ENCODE peak calls at places on chromosomes 5 and 9, in nine cellular contexts. One of them, this sample, is unnamed.

GRCh38 chr9:126384926-126385325 is 58.3 kb downstream of the MVB12B start:
- DNase-seq in anterior cingulate cortex: no peak
- DNase-seq in GM12878: no peak
- DNase-seq in aorta: no peak
- DNase-seq in A172: no peak
- DNase-seq in fibroblast of mammary gland: no peak
- DNase-seq in RPMI7951: no peak
- DNase-seq in EL: no peak
- DNase-seq in foreskin fibroblast: no peak
- DNase-seq in this sample: no peak

GRCh38 chr5:120122711-120123110 is 341.4 kb upstream of the PRR16 start:
- DNase-seq in foreskin fibroblast: no peak
- DNase-seq in A172: no peak
- DNase-seq in GM12878: no peak
- DNase-seq in RPMI7951: no peak
- DNase-seq in aorta: no peak
- DNase-seq in EL: no peak
- DNase-seq in fibroblast of mammary gland: peak
- DNase-seq in anterior cingulate cortex: no peak
- DNase-seq in this sample: no peak

GRCh38 chr5:147578228-147579024 is 68.6 kb upstream of the DPYSL3 start:
- DNase-seq in aorta: no peak
- DNase-seq in EL: peak
- DNase-seq in GM12878: no peak
- DNase-seq in A172: peak
- DNase-seq in RPMI7951: peak
- DNase-seq in foreskin fibroblast: peak
- DNase-seq in anterior cingulate cortex: no peak
- DNase-seq in fibroblast of mammary gland: peak
- DNase-seq in this sample: no peak

GRCh38 chr5:83608122-83608521 is 112.5 kb downstream of the HAPLN1 start:
- DNase-seq in EL: peak
- DNase-seq in RPMI7951: peak
- DNase-seq in GM12878: no peak
- DNase-seq in foreskin fibroblast: peak
- DNase-seq in fibroblast of mammary gland: peak
- DNase-seq in anterior cingulate cortex: peak
- DNase-seq in A172: peak
- DNase-seq in aorta: no peak
- DNase-seq in this sample: no peak

GRCh38 chr5:131814990-131815389 is 18.2 kb upstream of the FNIP1 start:
- DNase-seq in fibroblast of mammary gland: peak
- DNase-seq in foreskin fibroblast: peak
- DNase-seq in aorta: no peak
- DNase-seq in anterior cingulate cortex: no peak
- DNase-seq in RPMI7951: peak
- DNase-seq in EL: peak
- DNase-seq in A172: peak
- DNase-seq in GM12878: no peak
- DNase-seq in this sample: no peak

GRCh38 chr9:132381966-132382541 is 24.6 kb downstream of the TTF1 start:
- DNase-seq in RPMI7951: no peak
- DNase-seq in aorta: peak
- DNase-seq in fibroblast of mammary gland: no peak
- DNase-seq in EL: no peak
- DNase-seq in anterior cingulate cortex: no peak
- DNase-seq in A172: no peak
- DNase-seq in foreskin fibroblast: no peak
- DNase-seq in GM12878: peak
- DNase-seq in this sample: no peak

GRCh38 chr9:137176302-137177182 is 4.7 kb upstream of the TMEM210 start:
- DNase-seq in aorta: no peak
- DNase-seq in A172: no peak
- DNase-seq in fibroblast of mammary gland: peak
- DNase-seq in anterior cingulate cortex: no peak
- DNase-seq in GM12878: no peak
- DNase-seq in EL: no peak
- DNase-seq in RPMI7951: peak
- DNase-seq in foreskin fibroblast: peak
- DNase-seq in this sample: no peak

GRCh38 chr9:138073408-138073807 is 195.8 kb downstream of the CACNA1B start:
- DNase-seq in RPMI7951: no peak
- DNase-seq in EL: no peak
- DNase-seq in fibroblast of mammary gland: no peak
- DNase-seq in foreskin fibroblast: no peak
- DNase-seq in GM12878: no peak
- DNase-seq in aorta: peak
- DNase-seq in anterior cingulate cortex: no peak
- DNase-seq in A172: no peak
- DNase-seq in this sample: no peak

GRCh38 chr5:149575131-149575530 is 6.2 kb upstream of the ARHGEF37 start:
- DNase-seq in A172: no peak
- DNase-seq in foreskin fibroblast: no peak
- DNase-seq in fibroblast of mammary gland: no peak
- DNase-seq in aorta: no peak
- DNase-seq in RPMI7951: no peak
- DNase-seq in anterior cingulate cortex: no peak
- DNase-seq in EL: no peak
- DNase-seq in GM12878: no peak
- DNase-seq in this sample: no peak

GRCh38 chr5:95555553-95555952 is 652 bp downstream of the ARSK start:
- DNase-seq in anterior cingulate cortex: no peak
- DNase-seq in EL: no peak
- DNase-seq in aorta: no peak
- DNase-seq in GM12878: no peak
- DNase-seq in foreskin fibroblast: no peak
- DNase-seq in fibroblast of mammary gland: no peak
- DNase-seq in RPMI7951: no peak
- DNase-seq in A172: no peak
- DNase-seq in this sample: no peak

GRCh38 chr9:14320272-14321245 is 6.6 kb upstream of the NFIB start:
- DNase-seq in RPMI7951: peak
- DNase-seq in GM12878: no peak
- DNase-seq in fibroblast of mammary gland: peak
- DNase-seq in EL: peak
- DNase-seq in aorta: no peak
- DNase-seq in A172: peak
- DNase-seq in anterior cingulate cortex: no peak
- DNase-seq in foreskin fibroblast: peak
- DNase-seq in this sample: no peak

GRCh38 chr5:96254980-96255681 is 177.9 kb downstream of the PCSK1 start:
- DNase-seq in foreskin fibroblast: peak
- DNase-seq in A172: peak
- DNase-seq in anterior cingulate cortex: no peak
- DNase-seq in aorta: no peak
- DNase-seq in GM12878: no peak
- DNase-seq in RPMI7951: peak
- DNase-seq in fibroblast of mammary gland: peak
- DNase-seq in EL: peak
- DNase-seq in this sample: no peak

GRCh38 chr9:91119147-91119546 is 242.6 kb downstream of the AUH start:
- DNase-seq in anterior cingulate cortex: no peak
- DNase-seq in aorta: no peak
- DNase-seq in EL: peak
- DNase-seq in RPMI7951: peak
- DNase-seq in fibroblast of mammary gland: peak
- DNase-seq in GM12878: no peak
- DNase-seq in foreskin fibroblast: peak
- DNase-seq in A172: peak
- DNase-seq in this sample: no peak

GRCh38 chr9:27475057-27475456 is 49.0 kb upstream of the IFNK start:
- DNase-seq in RPMI7951: no peak
- DNase-seq in aorta: no peak
- DNase-seq in GM12878: no peak
- DNase-seq in A172: no peak
- DNase-seq in foreskin fibroblast: no peak
- DNase-seq in fibroblast of mammary gland: no peak
- DNase-seq in EL: no peak
- DNase-seq in anterior cingulate cortex: no peak
- DNase-seq in this sample: no peak

GRCh38 chr5:173671121-173671949 is 54.9 kb upstream of the BOD1 start:
- DNase-seq in A172: no peak
- DNase-seq in fibroblast of mammary gland: peak
- DNase-seq in RPMI7951: peak
- DNase-seq in aorta: peak
- DNase-seq in EL: peak
- DNase-seq in anterior cingulate cortex: peak
- DNase-seq in foreskin fibroblast: peak
- DNase-seq in GM12878: no peak
- DNase-seq in this sample: no peak

GRCh38 chr9:9498147-9498546 is 1114.7 kb downstream of the PTPRD start:
- DNase-seq in fibroblast of mammary gland: no peak
- DNase-seq in anterior cingulate cortex: no peak
- DNase-seq in A172: no peak
- DNase-seq in GM12878: no peak
- DNase-seq in RPMI7951: no peak
- DNase-seq in EL: no peak
- DNase-seq in aorta: no peak
- DNase-seq in foreskin fibroblast: no peak
- DNase-seq in this sample: no peak

GRCh38 chr9:72947987-72948465 is 4.8 kb downstream of the ALDH1A1 start:
- DNase-seq in foreskin fibroblast: no peak
- DNase-seq in EL: no peak
- DNase-seq in anterior cingulate cortex: no peak
- DNase-seq in A172: no peak
- DNase-seq in aorta: no peak
- DNase-seq in RPMI7951: no peak
- DNase-seq in fibroblast of mammary gland: no peak
- DNase-seq in GM12878: no peak
- DNase-seq in this sample: no peak

GRCh38 chr9:32385135-32385884 is 867 bp downstream of the ACO1 start:
- DNase-seq in aorta: no peak
- DNase-seq in foreskin fibroblast: peak
- DNase-seq in fibroblast of mammary gland: peak
- DNase-seq in GM12878: no peak
- DNase-seq in RPMI7951: no peak
- DNase-seq in A172: no peak
- DNase-seq in anterior cingulate cortex: no peak
- DNase-seq in EL: no peak
- DNase-seq in this sample: no peak

GRCh38 chr9:7289773-7290172 is 509.8 kb downstream of the DMAC1 start:
- DNase-seq in RPMI7951: no peak
- DNase-seq in fibroblast of mammary gland: no peak
- DNase-seq in A172: no peak
- DNase-seq in aorta: no peak
- DNase-seq in EL: no peak
- DNase-seq in foreskin fibroblast: no peak
- DNase-seq in anterior cingulate cortex: no peak
- DNase-seq in GM12878: no peak
- DNase-seq in this sample: no peak

GRCh38 chr9:17018001-17018491 is 116.8 kb upstream of the CNTLN start:
- DNase-seq in EL: peak
- DNase-seq in A172: no peak
- DNase-seq in foreskin fibroblast: peak
- DNase-seq in anterior cingulate cortex: peak
- DNase-seq in GM12878: no peak
- DNase-seq in fibroblast of mammary gland: peak
- DNase-seq in RPMI7951: peak
- DNase-seq in aorta: peak
- DNase-seq in this sample: peak

GRCh38 chr9:137221477-137222111 is 446 bp downstream of the RNF208 start:
- DNase-seq in foreskin fibroblast: no peak
- DNase-seq in GM12878: no peak
- DNase-seq in anterior cingulate cortex: no peak
- DNase-seq in fibroblast of mammary gland: no peak
- DNase-seq in RPMI7951: no peak
- DNase-seq in EL: no peak
- DNase-seq in aorta: no peak
- DNase-seq in A172: no peak
- DNase-seq in this sample: no peak

GRCh38 chr5:176837707-176838115 is 27.4 kb downstream of the UNC5A start:
- DNase-seq in A172: peak
- DNase-seq in aorta: peak
- DNase-seq in GM12878: no peak
- DNase-seq in anterior cingulate cortex: peak
- DNase-seq in EL: peak
- DNase-seq in fibroblast of mammary gland: peak
- DNase-seq in RPMI7951: peak
- DNase-seq in foreskin fibroblast: peak
- DNase-seq in this sample: peak

GRCh38 chr5:40623480-40624420 is 56.0 kb upstream of the PTGER4 start:
- DNase-seq in foreskin fibroblast: no peak
- DNase-seq in fibroblast of mammary gland: no peak
- DNase-seq in aorta: no peak
- DNase-seq in A172: no peak
- DNase-seq in RPMI7951: no peak
- DNase-seq in EL: no peak
- DNase-seq in GM12878: no peak
- DNase-seq in anterior cingulate cortex: no peak
- DNase-seq in this sample: no peak

GRCh38 chr5:50365615-50366251 is 75.4 kb downstream of the EMB start:
- DNase-seq in foreskin fibroblast: no peak
- DNase-seq in RPMI7951: no peak
- DNase-seq in A172: no peak
- DNase-seq in fibroblast of mammary gland: no peak
- DNase-seq in GM12878: no peak
- DNase-seq in anterior cingulate cortex: no peak
- DNase-seq in EL: no peak
- DNase-seq in aorta: no peak
- DNase-seq in this sample: no peak

GRCh38 chr5:177527595-177527994 is 10.8 kb upstream of the DDX41 start:
- DNase-seq in A172: no peak
- DNase-seq in GM12878: no peak
- DNase-seq in fibroblast of mammary gland: no peak
- DNase-seq in EL: no peak
- DNase-seq in RPMI7951: no peak
- DNase-seq in anterior cingulate cortex: no peak
- DNase-seq in foreskin fibroblast: no peak
- DNase-seq in aorta: peak
- DNase-seq in this sample: no peak

GRCh38 chr5:10863763-10864383 is 102.8 kb upstream of the DAP start:
- DNase-seq in foreskin fibroblast: peak
- DNase-seq in GM12878: peak
- DNase-seq in anterior cingulate cortex: no peak
- DNase-seq in RPMI7951: peak
- DNase-seq in A172: peak
- DNase-seq in EL: peak
- DNase-seq in aorta: no peak
- DNase-seq in fibroblast of mammary gland: peak
- DNase-seq in this sample: no peak

GRCh38 chr9:137305060-137305787 is 3.2 kb upstream of the NRARP start:
- DNase-seq in fibroblast of mammary gland: peak
- DNase-seq in RPMI7951: no peak
- DNase-seq in A172: no peak
- DNase-seq in GM12878: no peak
- DNase-seq in aorta: peak
- DNase-seq in foreskin fibroblast: peak
- DNase-seq in anterior cingulate cortex: peak
- DNase-seq in EL: no peak
- DNase-seq in this sample: no peak

GRCh38 chr9:76371901-76372300 is 22.3 kb downstream of the RFK start:
- DNase-seq in foreskin fibroblast: peak
- DNase-seq in aorta: no peak
- DNase-seq in GM12878: no peak
- DNase-seq in fibroblast of mammary gland: peak
- DNase-seq in anterior cingulate cortex: no peak
- DNase-seq in A172: peak
- DNase-seq in EL: peak
- DNase-seq in RPMI7951: no peak
- DNase-seq in this sample: no peak

GRCh38 chr5:1760656-1761452 is 38.8 kb downstream of the MRPL36 start:
- DNase-seq in fibroblast of mammary gland: no peak
- DNase-seq in RPMI7951: no peak
- DNase-seq in GM12878: no peak
- DNase-seq in EL: no peak
- DNase-seq in A172: no peak
- DNase-seq in aorta: peak
- DNase-seq in foreskin fibroblast: no peak
- DNase-seq in anterior cingulate cortex: no peak
- DNase-seq in this sample: no peak

GRCh38 chr9:128733256-128733655 is 9.3 kb upstream of the ZDHHC12 start:
- DNase-seq in EL: peak
- DNase-seq in aorta: no peak
- DNase-seq in fibroblast of mammary gland: peak
- DNase-seq in foreskin fibroblast: peak
- DNase-seq in anterior cingulate cortex: no peak
- DNase-seq in A172: peak
- DNase-seq in GM12878: no peak
- DNase-seq in RPMI7951: peak
- DNase-seq in this sample: peak

GRCh38 chr5:158640581-158640980 is 459.1 kb downstream of the EBF1 start:
- DNase-seq in foreskin fibroblast: peak
- DNase-seq in fibroblast of mammary gland: peak
- DNase-seq in RPMI7951: peak
- DNase-seq in aorta: no peak
- DNase-seq in A172: no peak
- DNase-seq in GM12878: no peak
- DNase-seq in EL: peak
- DNase-seq in anterior cingulate cortex: no peak
- DNase-seq in this sample: no peak